ENCODE peak calls at places on chromosomes 4 and X, in eight cellular contexts. One of them, this sample, is unnamed.

GRCh38 chr4:86939737-86940141 is 4.9 kb downstream of the AFF1 start:
- DNase-seq in astrocyte of the spinal cord: no peak
- DNase-seq in DND-41: no peak
- DNase-seq in left lung: no peak
- DNase-seq in pancreas: no peak
- DNase-seq in endothelial cell: no peak
- DNase-seq in lung: no peak
- DNase-seq in stomach: no peak
- DNase-seq in this sample: no peak

GRCh38 chrX:12548746-12549145 is 242.5 kb upstream of the PRPS2 start:
- DNase-seq in left lung: no peak
- DNase-seq in stomach: no peak
- DNase-seq in pancreas: no peak
- DNase-seq in astrocyte of the spinal cord: peak; percentile 18
- DNase-seq in lung: no peak
- DNase-seq in endothelial cell: peak; percentile 43
- DNase-seq in DND-41: peak; percentile 47
- DNase-seq in this sample: no peak

GRCh38 chrX:115018944-115019343 is 1.5 kb upstream of the IL13RA2 start:
- DNase-seq in left lung: no peak
- DNase-seq in DND-41: no peak
- DNase-seq in lung: no peak
- DNase-seq in pancreas: no peak
- DNase-seq in endothelial cell: no peak
- DNase-seq in astrocyte of the spinal cord: no peak
- DNase-seq in stomach: no peak
- DNase-seq in this sample: no peak

GRCh38 chr4:24477919-24478318 is 106.4 kb downstream of the DHX15 start:
- DNase-seq in endothelial cell: no peak
- DNase-seq in lung: no peak
- DNase-seq in left lung: no peak
- DNase-seq in DND-41: no peak
- DNase-seq in astrocyte of the spinal cord: peak; percentile 84
- DNase-seq in pancreas: no peak
- DNase-seq in stomach: no peak
- DNase-seq in this sample: peak; percentile 30

GRCh38 chrX:28697732-28698131 is 110.5 kb downstream of the IL1RAPL1 start:
- DNase-seq in astrocyte of the spinal cord: no peak
- DNase-seq in left lung: no peak
- DNase-seq in stomach: no peak
- DNase-seq in DND-41: no peak
- DNase-seq in pancreas: no peak
- DNase-seq in lung: no peak
- DNase-seq in endothelial cell: no peak
- DNase-seq in this sample: no peak

GRCh38 chr4:53003959-53004358 is 141.8 kb downstream of the RASL11B start:
- DNase-seq in pancreas: no peak
- DNase-seq in DND-41: no peak
- DNase-seq in stomach: no peak
- DNase-seq in endothelial cell: no peak
- DNase-seq in left lung: no peak
- DNase-seq in astrocyte of the spinal cord: peak; percentile 32
- DNase-seq in lung: no peak
- DNase-seq in this sample: no peak

GRCh38 chrX:154351183-154352011 is 23.0 kb downstream of the FLNA start:
- DNase-seq in pancreas: no peak
- DNase-seq in DND-41: no peak
- DNase-seq in left lung: peak; percentile 50
- DNase-seq in lung: no peak
- DNase-seq in astrocyte of the spinal cord: no peak
- DNase-seq in stomach: no peak
- DNase-seq in endothelial cell: no peak
- DNase-seq in this sample: no peak

GRCh38 chr4:54152846-54153600 is 53.1 kb downstream of the GSX2 start:
- DNase-seq in stomach: no peak
- DNase-seq in astrocyte of the spinal cord: peak; percentile 44
- DNase-seq in endothelial cell: no peak
- DNase-seq in lung: no peak
- DNase-seq in pancreas: no peak
- DNase-seq in left lung: no peak
- DNase-seq in DND-41: no peak
- DNase-seq in this sample: peak; percentile 52

GRCh38 chr4:76765473-76766183 is 132.3 kb downstream of the SOWAHB start:
- DNase-seq in endothelial cell: no peak
- DNase-seq in left lung: no peak
- DNase-seq in DND-41: no peak
- DNase-seq in astrocyte of the spinal cord: no peak
- DNase-seq in lung: no peak
- DNase-seq in stomach: no peak
- DNase-seq in pancreas: no peak
- DNase-seq in this sample: no peak

DNA sequence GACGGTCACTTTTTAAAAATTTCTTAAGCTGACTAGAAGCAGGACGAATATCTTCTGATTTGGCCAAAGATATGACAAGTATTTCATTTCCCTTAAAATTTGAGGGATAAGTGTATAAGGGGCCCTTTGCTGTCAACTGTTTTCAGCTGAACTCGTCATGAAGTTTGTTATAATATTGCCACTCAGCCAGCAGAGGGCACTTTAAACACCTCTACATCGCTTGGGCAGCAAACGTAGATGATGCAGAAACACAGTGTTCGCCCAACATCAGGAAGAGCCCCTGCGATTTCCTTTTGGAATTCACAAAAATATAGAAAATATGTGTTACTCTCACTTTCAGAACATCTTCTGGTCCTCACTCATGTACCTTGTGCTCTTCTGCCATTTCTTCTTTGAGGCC is 435.7 kb upstream of the FMR1 start:
- DNase-seq in lung: no peak
- DNase-seq in DND-41: peak; percentile 56
- DNase-seq in left lung: no peak
- DNase-seq in astrocyte of the spinal cord: no peak
- DNase-seq in stomach: no peak
- DNase-seq in endothelial cell: peak; percentile 37
- DNase-seq in pancreas: no peak
- DNase-seq in this sample: no peak
- TF ChIP-seq CTCF in lung: no peak
- TF ChIP-seq CTCF in DND-41: peak; percentile 59
- TF ChIP-seq CTCF in left lung: no peak
- TF ChIP-seq CTCF in astrocyte of the spinal cord: no peak
- TF ChIP-seq CTCF in stomach: no peak
- TF ChIP-seq CTCF in endothelial cell: no peak
- TF ChIP-seq CTCF in pancreas: no peak
- TF ChIP-seq CTCF in this sample: peak; percentile 52

GRCh38 chr4:137300776-137301175 is 231.5 kb downstream of the PCDH18 start:
- DNase-seq in pancreas: no peak
- DNase-seq in DND-41: no peak
- DNase-seq in lung: no peak
- DNase-seq in left lung: no peak
- DNase-seq in endothelial cell: no peak
- DNase-seq in stomach: no peak
- DNase-seq in astrocyte of the spinal cord: peak; percentile 57
- DNase-seq in this sample: no peak
- TF ChIP-seq CTCF in pancreas: no peak
- TF ChIP-seq CTCF in DND-41: no peak
- TF ChIP-seq CTCF in lung: no peak
- TF ChIP-seq CTCF in left lung: no peak
- TF ChIP-seq CTCF in endothelial cell: no peak
- TF ChIP-seq CTCF in stomach: no peak
- TF ChIP-seq CTCF in astrocyte of the spinal cord: no peak
- TF ChIP-seq CTCF in this sample: no peak

GRCh38 chrX:131985526-131986049 is 37.5 kb upstream of the STK26 start:
- DNase-seq in lung: no peak
- DNase-seq in pancreas: no peak
- DNase-seq in left lung: no peak
- DNase-seq in DND-41: peak; percentile 59
- DNase-seq in endothelial cell: no peak
- DNase-seq in astrocyte of the spinal cord: no peak
- DNase-seq in stomach: no peak
- DNase-seq in this sample: no peak
- TF ChIP-seq CTCF in lung: no peak
- TF ChIP-seq CTCF in pancreas: no peak
- TF ChIP-seq CTCF in left lung: no peak
- TF ChIP-seq CTCF in DND-41: peak; percentile 31
- TF ChIP-seq CTCF in endothelial cell: no peak
- TF ChIP-seq CTCF in astrocyte of the spinal cord: no peak
- TF ChIP-seq CTCF in stomach: no peak
- TF ChIP-seq CTCF in this sample: no peak

GRCh38 chr4:6088950-6089349 is 70.7 kb upstream of the C4orf50 start:
- DNase-seq in pancreas: no peak
- DNase-seq in astrocyte of the spinal cord: no peak
- DNase-seq in lung: no peak
- DNase-seq in DND-41: no peak
- DNase-seq in left lung: no peak
- DNase-seq in endothelial cell: no peak
- DNase-seq in stomach: no peak
- DNase-seq in this sample: no peak

GRCh38 chr4:6085943-6086628 is 67.9 kb upstream of the C4orf50 start:
- DNase-seq in DND-41: no peak
- DNase-seq in endothelial cell: no peak
- DNase-seq in astrocyte of the spinal cord: no peak
- DNase-seq in pancreas: no peak
- DNase-seq in stomach: no peak
- DNase-seq in lung: no peak
- DNase-seq in left lung: no peak
- DNase-seq in this sample: no peak

GRCh38 chr4:6085028-6085942 is 67.1 kb upstream of the C4orf50 start:
- DNase-seq in endothelial cell: no peak
- DNase-seq in pancreas: no peak
- DNase-seq in DND-41: no peak
- DNase-seq in lung: no peak
- DNase-seq in stomach: no peak
- DNase-seq in astrocyte of the spinal cord: no peak
- DNase-seq in left lung: no peak
- DNase-seq in this sample: no peak

GRCh38 chr4:6090936-6091335 is 72.7 kb upstream of the C4orf50 start:
- DNase-seq in pancreas: no peak
- DNase-seq in DND-41: no peak
- DNase-seq in left lung: no peak
- DNase-seq in lung: no peak
- DNase-seq in stomach: no peak
- DNase-seq in astrocyte of the spinal cord: no peak
- DNase-seq in endothelial cell: no peak
- DNase-seq in this sample: no peak

GRCh38 chr4:6087669-6088068 is 69.4 kb upstream of the C4orf50 start:
- DNase-seq in pancreas: no peak
- DNase-seq in left lung: no peak
- DNase-seq in stomach: peak; percentile 70
- DNase-seq in lung: no peak
- DNase-seq in DND-41: no peak
- DNase-seq in endothelial cell: peak; percentile 72
- DNase-seq in astrocyte of the spinal cord: no peak
- DNase-seq in this sample: no peak
- TF ChIP-seq CTCF in pancreas: peak; percentile 12
- TF ChIP-seq CTCF in left lung: peak; percentile 37
- TF ChIP-seq CTCF in stomach: peak; percentile 70
- TF ChIP-seq CTCF in lung: peak; percentile 13
- TF ChIP-seq CTCF in DND-41: peak; percentile 48
- TF ChIP-seq CTCF in endothelial cell: peak; percentile 67
- TF ChIP-seq CTCF in astrocyte of the spinal cord: peak; percentile 22
- TF ChIP-seq CTCF in this sample: peak; percentile 76

GRCh38 chr4:128427832-128428366 is 140.3 kb upstream of the PGRMC2 start:
- DNase-seq in stomach: peak; percentile 49
- DNase-seq in DND-41: no peak
- DNase-seq in lung: peak; percentile 66
- DNase-seq in endothelial cell: no peak
- DNase-seq in pancreas: peak; percentile 49
- DNase-seq in left lung: peak; percentile 54
- DNase-seq in astrocyte of the spinal cord: peak; percentile 64
- DNase-seq in this sample: peak; percentile 88
- TF ChIP-seq CTCF in stomach: no peak
- TF ChIP-seq CTCF in DND-41: no peak
- TF ChIP-seq CTCF in lung: peak; percentile 7
- TF ChIP-seq CTCF in endothelial cell: no peak
- TF ChIP-seq CTCF in pancreas: peak; percentile 34
- TF ChIP-seq CTCF in left lung: peak; percentile 29
- TF ChIP-seq CTCF in astrocyte of the spinal cord: peak; percentile 43
- TF ChIP-seq CTCF in this sample: peak; percentile 79

GRCh38 chrX:53279296-53280237 is 1.8 kb downstream of the IQSEC2 start:
- DNase-seq in endothelial cell: no peak
- DNase-seq in stomach: no peak
- DNase-seq in pancreas: no peak
- DNase-seq in left lung: no peak
- DNase-seq in DND-41: peak; percentile 34
- DNase-seq in lung: no peak
- DNase-seq in astrocyte of the spinal cord: no peak
- DNase-seq in this sample: no peak
- TF ChIP-seq CTCF in endothelial cell: no peak
- TF ChIP-seq CTCF in stomach: no peak
- TF ChIP-seq CTCF in pancreas: no peak
- TF ChIP-seq CTCF in left lung: no peak
- TF ChIP-seq CTCF in DND-41: peak; percentile 34
- TF ChIP-seq CTCF in lung: no peak
- TF ChIP-seq CTCF in astrocyte of the spinal cord: peak; percentile 19
- TF ChIP-seq CTCF in this sample: peak; percentile 38

GRCh38 chr4:81472249-81473085 is 760 bp upstream of the RASGEF1B start:
- DNase-seq in DND-41: peak; percentile 60
- DNase-seq in lung: peak; percentile 42
- DNase-seq in astrocyte of the spinal cord: peak; percentile 44
- DNase-seq in stomach: peak; percentile 35
- DNase-seq in left lung: peak; percentile 39
- DNase-seq in endothelial cell: peak; percentile 29
- DNase-seq in pancreas: no peak
- DNase-seq in this sample: peak; percentile 56
- TF ChIP-seq CTCF in DND-41: peak; percentile 74
- TF ChIP-seq CTCF in lung: no peak
- TF ChIP-seq CTCF in astrocyte of the spinal cord: peak; percentile 29
- TF ChIP-seq CTCF in stomach: peak; percentile 18
- TF ChIP-seq CTCF in left lung: no peak
- TF ChIP-seq CTCF in endothelial cell: peak; percentile 19
- TF ChIP-seq CTCF in pancreas: no peak
- TF ChIP-seq CTCF in this sample: peak; percentile 59